ENCODE peak calls at places on chromosomes 1 and 21, in ten cellular contexts. Y is HFF-Myc, N is AG04450, V is uterus, H is dorsolateral prefrontal cortex, Z is tibial nerve, U is fibroblast of mammary gland, F is lower leg skin, X is kidney epithelial cell, Q is brain microvascular endothelial cell. G is an unnamed sample.

GRCh38 chr21:45583831-45584509 is 41.7 kb upstream of the SLC19A1 start:
- DNase-seq in Y (no peak), N (no peak), V (peak; percentile 1), H (no peak), Z (no peak), U (no peak), F (no peak), X (no peak), Q (no peak), G (no peak)

GRCh38 chr1:244319283-244320132 is 132.2 kb downstream of the ADSS2 start:
- DNase-seq in Y (no peak), N (peak; percentile 36), V (no peak), H (no peak), Z (no peak), U (peak; percentile 94), F (peak; percentile 45), X (peak; percentile 65), Q (peak; percentile 77), G (peak; percentile 32)

GRCh38 chr1:5896706-5897105 is 95.5 kb downstream of the NPHP4 start:
- DNase-seq in Y (no peak), N (no peak), V (no peak), H (no peak), Z (no peak), U (no peak), F (no peak), X (no peak), Q (no peak), G (peak; percentile 4)

GRCh38 chr21:26057488-26058170 is 112.9 kb downstream of the APP start:
- DNase-seq in Y (no peak), N (no peak), V (no peak), H (no peak), Z (no peak), U (no peak), F (no peak), X (no peak), Q (no peak), G (no peak)

GRCh38 chr1:198556969-198557368 is 16.5 kb upstream of the ATP6V1G3 start:
- DNase-seq in Y (peak; percentile 38), N (no peak), V (peak; percentile 15), H (no peak), Z (no peak), U (no peak), F (peak; percentile 51), X (no peak), Q (no peak), G (no peak)

GRCh38 chr1:47804127-47804526 is 193.1 kb downstream of the TRABD2B start:
- DNase-seq in Y (no peak), N (no peak), V (no peak), H (no peak), Z (no peak), U (no peak), F (no peak), X (no peak), Q (no peak), G (no peak)

GRCh38 chr1:2868571-2868970 is 67.1 kb upstream of the TTC34 start:
- DNase-seq in Y (no peak), N (no peak), V (no peak), H (no peak), Z (no peak), U (no peak), F (no peak), X (no peak), Q (no peak), G (no peak)

GRCh38 chr1:228313536-228314277 is 92.9 kb downstream of the TRIM11 start:
- DNase-seq in Y (no peak), N (no peak), V (no peak), H (no peak), Z (no peak), U (no peak), F (no peak), X (no peak), Q (no peak), G (no peak)

GRCh38 chr1:223208164-223209075 is 65.4 kb upstream of the TLR5 start:
- DNase-seq in Y (no peak), N (no peak), V (no peak), H (no peak), Z (no peak), U (no peak), F (no peak), X (no peak), Q (no peak), G (peak; percentile 66)

GRCh38 chr1:37926061-37926924 is 20.6 kb downstream of the INPP5B start:
- DNase-seq in Y (no peak), N (no peak), V (no peak), H (no peak), Z (no peak), U (no peak), F (no peak), X (no peak), Q (no peak), G (no peak)

GRCh38 chr1:234975122-234975940 is 153.3 kb downstream of the TOMM20 start:
- DNase-seq in Y (peak; percentile 85), N (no peak), V (peak; percentile 13), H (no peak), Z (no peak), U (peak; percentile 96), F (no peak), X (peak; percentile 97), Q (peak; percentile 99), G (peak; percentile 88)
- H3K4me3 ChIP-seq in Y (no peak overlapping the region), N (no peak overlapping the region), V (no peak overlapping the region), H (no peak overlapping the region), Z (no peak overlapping the region), U (no peak overlapping the region), F (no peak overlapping the region), X (no peak overlapping the region), Q (no peak overlapping the region), G (no peak overlapping the region)

GRCh38 chr1:203778789-203779188 is 13.8 kb downstream of the LAX1 start:
- DNase-seq in Y (no peak), N (no peak), V (no peak), H (no peak), Z (no peak), U (no peak), F (no peak), X (no peak), Q (no peak), G (no peak)

GRCh38 chr1:203771901-203772301 is 6.9 kb downstream of the LAX1 start:
- DNase-seq in Y (no peak), N (no peak), V (peak; percentile 22), H (no peak), Z (no peak), U (no peak), F (no peak), X (no peak), Q (peak; percentile 23), G (no peak)

GRCh38 chr1:203772836-203773235 is 7.9 kb downstream of the LAX1 start:
- DNase-seq in Y (no peak), N (no peak), V (no peak), H (no peak), Z (no peak), U (no peak), F (no peak), X (no peak), Q (no peak), G (no peak)

GRCh38 chr1:203777596-203777995 is 12.6 kb downstream of the LAX1 start:
- DNase-seq in Y (no peak), N (no peak), V (no peak), H (no peak), Z (no peak), U (no peak), F (no peak), X (no peak), Q (no peak), G (no peak)

GRCh38 chr1:203776636-203777035 is 11.7 kb downstream of the LAX1 start:
- DNase-seq in Y (no peak), N (no peak), V (no peak), H (peak; percentile 19), Z (no peak), U (no peak), F (no peak), X (no peak), Q (no peak), G (no peak)
- TF ChIP-seq CTCF in Y (no peak), N (peak; percentile 2), V (no peak), H (peak; percentile 39), Z (no peak), U (peak; percentile 4), F (no peak), X (no peak), Q (peak; percentile 26), G (no peak)

DNA sequence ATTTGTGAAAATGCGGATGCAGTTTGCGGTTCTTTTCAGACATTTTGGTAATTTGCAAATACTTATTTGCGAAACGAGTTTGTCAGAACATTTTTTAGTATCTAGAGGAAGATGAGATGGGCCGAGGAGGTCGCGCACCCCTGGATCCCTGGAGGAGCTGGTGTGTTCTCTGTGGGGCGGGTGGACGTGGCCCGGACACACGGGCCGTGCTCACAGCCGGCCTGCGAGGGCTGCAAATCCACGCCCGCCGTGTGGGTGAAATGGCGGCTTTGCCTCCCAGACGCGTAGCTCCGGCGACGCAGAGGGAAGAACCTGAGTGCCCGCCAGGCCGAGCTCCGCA is 9.3 kb upstream of the TTLL10 start:
- DNase-seq in Y (no peak), N (no peak), V (no peak), H (no peak), Z (no peak), U (no peak), F (no peak), X (no peak), Q (no peak), G (no peak)
- H3K4me3 ChIP-seq in Y (no peak overlapping the region), N (no peak overlapping the region), V (no peak overlapping the region), H (no peak overlapping the region), Z (no peak overlapping the region), U (no peak overlapping the region), F (peak overlapping the region; percentile 19), X (peak overlapping the region; percentile 63), Q (no peak overlapping the region), G (no peak overlapping the region)

GRCh38 chr1:51566260-51566659 is 47.2 kb upstream of the EPS15 start:
- DNase-seq in Y (no peak), N (no peak), V (no peak), H (no peak), Z (no peak), U (no peak), F (no peak), X (no peak), Q (no peak), G (no peak)
- TF ChIP-seq CTCF in Y (no peak), N (no peak), V (no peak), H (no peak), Z (no peak), U (no peak), F (no peak), X (no peak), Q (no peak), G (no peak)

G was measured in astrocyte of the cerebellum.